ENCODE peak calls at places on chromosomes 12 and 14, in seven cellular contexts. R is left ventricle myocardium inferior; U is CD4-positive, alpha-beta T cell; Z is mammary epithelial cell; S is coronary artery; X is foreskin keratinocyte; T is heart left ventricle. H is an unnamed sample.

GRCh38 chr14:100782516-100783320 is 43.2 kb upstream of the MEG3 start:
- DNase-seq in R (no peak), U (no peak), Z (no peak), S (peak), X (no peak), T (peak), H (no peak)

GRCh38 chr14:63204407-63205280 is at the start of gene RHOJ:
- DNase-seq in R (peak), U (no peak), Z (peak), S (no peak), X (no peak), T (peak), H (no peak)

GRCh38 chr12:46585854-46586621 is 213.5 kb upstream of the SLC38A2 start:
- DNase-seq in R (no peak), U (peak), Z (peak), S (no peak), X (peak), T (no peak), H (no peak)

GRCh38 chr14:92153581-92153980 is 31.8 kb downstream of the CPSF2 start:
- DNase-seq in R (no peak), U (no peak), Z (no peak), S (no peak), X (no peak), T (no peak), H (no peak)

GRCh38 chr14:101200008-101200649 is 296.6 kb upstream of the RTL1 start:
- DNase-seq in R (no peak), U (no peak), Z (no peak), S (no peak), X (no peak), T (peak), H (no peak)

GRCh38 chr12:20492251-20492728 is 124.0 kb downstream of the PDE3A start:
- DNase-seq in R (no peak), U (no peak), Z (peak), S (no peak), X (peak), T (no peak), H (peak)

GRCh38 chr14:66401447-66402095 is 84.6 kb upstream of the CCDC196 start:
- DNase-seq in R (no peak), U (no peak), Z (peak), S (no peak), X (no peak), T (no peak), H (peak)

GRCh38 chr14:46433381-46433780 is 218.2 kb downstream of the RPL10L start:
- DNase-seq in R (no peak), U (no peak), Z (no peak), S (no peak), X (no peak), T (no peak), H (no peak)

GRCh38 chr12:14930299-14930698 is 8.0 kb downstream of the ERP27 start:
- DNase-seq in R (no peak), U (no peak), Z (no peak), S (no peak), X (no peak), T (no peak), H (no peak)

GRCh38 chr12:121533391-121534090 is 47.3 kb downstream of the KDM2B start:
- DNase-seq in R (no peak), U (no peak), Z (no peak), S (no peak), X (no peak), T (no peak), H (no peak)
- H3K27ac ChIP-seq in R (peak), U (no peak), Z (no peak), S (peak), X (no peak), T (peak), H (peak)

DNA sequence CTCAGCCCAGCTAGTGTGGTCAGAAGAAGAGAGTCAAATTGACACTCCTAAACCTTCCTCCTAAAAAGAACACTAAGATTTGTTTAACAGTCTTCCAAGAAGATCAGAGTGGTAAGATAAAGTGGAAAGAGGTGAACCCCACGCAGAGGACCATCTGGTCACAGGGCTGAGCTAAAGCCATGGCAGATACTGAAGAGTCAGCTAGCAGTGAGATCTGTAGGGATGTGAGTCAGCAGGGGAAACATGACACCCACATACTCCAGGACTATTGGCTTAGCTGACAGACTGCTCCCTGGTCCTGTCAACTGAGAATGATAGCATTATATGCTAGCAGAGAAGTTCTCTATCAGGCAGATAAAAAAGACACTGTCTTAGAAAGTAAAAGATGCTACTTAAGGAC is 269.4 kb upstream of the ALG10 start:
- DNase-seq in R (no peak), U (no peak), Z (peak), S (no peak), X (peak), T (no peak), H (no peak)
- TF ChIP-seq CTCF in R (no peak), U (no peak), Z (no peak), S (no peak), X (no peak), T (no peak), H (no peak)

GRCh38 chr12:27333311-27334009 is 824 bp downstream of the BMAL2 start:
- DNase-seq in R (peak), U (no peak), Z (peak), S (no peak), X (peak), T (peak), H (peak)

GRCh38 chr12:27331927-27332324 is 710 bp upstream of the BMAL2 start:
- DNase-seq in R (no peak), U (no peak), Z (peak), S (no peak), X (no peak), T (no peak), H (no peak)

GRCh38 chr12:27334052-27334720 is 1.6 kb downstream of the BMAL2 start:
- DNase-seq in R (no peak), U (no peak), Z (no peak), S (no peak), X (no peak), T (no peak), H (no peak)

GRCh38 chr12:27331299-27331926 is 1.2 kb upstream of the BMAL2 start:
- DNase-seq in R (no peak), U (no peak), Z (peak), S (no peak), X (peak), T (no peak), H (peak)

GRCh38 chr12:27332407-27333310 is at the start of gene BMAL2:
- DNase-seq in R (peak), U (no peak), Z (peak), S (no peak), X (no peak), T (peak), H (peak)
- H3K27ac ChIP-seq in R (no peak), U (no peak), Z (peak), S (peak), X (peak), T (no peak), H (no peak)

GRCh38 chr14:39038542-39038941 is 64.5 kb downstream of the SEC23A start:
- DNase-seq in R (no peak), U (no peak), Z (no peak), S (no peak), X (no peak), T (no peak), H (no peak)

GRCh38 chr14:39036760-39037159 is 66.3 kb downstream of the SEC23A start:
- DNase-seq in R (no peak), U (no peak), Z (no peak), S (no peak), X (no peak), T (no peak), H (no peak)

GRCh38 chr14:39033371-39033770 is 69.7 kb downstream of the SEC23A start:
- DNase-seq in R (no peak), U (no peak), Z (no peak), S (no peak), X (no peak), T (no peak), H (no peak)

GRCh38 chr14:39035336-39035735 is 67.7 kb downstream of the SEC23A start:
- DNase-seq in R (no peak), U (no peak), Z (no peak), S (no peak), X (no peak), T (no peak), H (no peak)

GRCh38 chr14:39034481-39035296 is 68.3 kb downstream of the SEC23A start:
- DNase-seq in R (no peak), U (no peak), Z (no peak), S (no peak), X (no peak), T (no peak), H (no peak)
- TF ChIP-seq CTCF in R (peak), U (no peak), Z (no peak), S (no peak), X (peak), T (peak), H (no peak)

H was measured in RWPE1.